ENCODE peak calls at places on chromosome 9, in seven cellular contexts. K, O, R, E, X, D and P are unnamed samples.

GRCh38 chr9:95116002-95116819 is 201.3 kb downstream of the FANCC start:
- DNase-seq in K (no peak), O (no peak), R (peak; percentile 78), E (no peak), X (no peak), D (no peak), P (no peak)

GRCh38 chr9:115170674-115171073 is 52.7 kb upstream of the TNC start:
- DNase-seq in K (no peak), O (no peak), R (no peak), E (no peak), X (no peak), D (peak; percentile 48), P (no peak)

GRCh38 chr9:84277646-84278045 is 62.9 kb downstream of the SLC28A3 start:
- DNase-seq in K (no peak), O (no peak), R (no peak), E (no peak), X (no peak), D (peak; percentile 67), P (no peak)

GRCh38 chr9:8845808-8846207 is 1046.2 kb upstream of the DMAC1 start:
- DNase-seq in K (no peak), O (no peak), R (no peak), E (no peak), X (no peak), D (no peak), P (no peak)

GRCh38 chr9:94644543-94644942 is 5.2 kb upstream of the FBP1 start:
- DNase-seq in K (no peak), O (no peak), R (no peak), E (no peak), X (no peak), D (no peak), P (no peak)

GRCh38 chr9:5714501-5715401 is 85.8 kb downstream of the RIC1 start:
- DNase-seq in K (no peak), O (no peak), R (no peak), E (no peak), X (peak; percentile 36), D (peak; percentile 27), P (no peak)

GRCh38 chr9:23962101-23962500 is 136.1 kb upstream of the ELAVL2 start:
- DNase-seq in K (no peak), O (no peak), R (no peak), E (no peak), X (no peak), D (no peak), P (no peak)

GRCh38 chr9:86369810-86370209 is 15.6 kb upstream of the TUT7 start:
- DNase-seq in K (no peak), O (no peak), R (no peak), E (no peak), X (no peak), D (no peak), P (no peak)

GRCh38 chr9:135334953-135335460 is 144.6 kb upstream of the PPP1R26 start:
- DNase-seq in K (no peak), O (no peak), R (no peak), E (no peak), X (no peak), D (no peak), P (no peak)

GRCh38 chr9:81653240-81653639 is 36.1 kb downstream of the TLE1 start:
- DNase-seq in K (no peak), O (no peak), R (no peak), E (no peak), X (no peak), D (no peak), P (no peak)

GRCh38 chr9:115189686-115190085 is 71.7 kb upstream of the TNC start:
- DNase-seq in K (no peak), O (no peak), R (no peak), E (no peak), X (no peak), D (no peak), P (no peak)

GRCh38 chr9:22241024-22241423 is 205.6 kb upstream of the DMRTA1 start:
- DNase-seq in K (no peak), O (no peak), R (no peak), E (no peak), X (no peak), D (no peak), P (no peak)

GRCh38 chr9:92191801-92192200 is 76.6 kb upstream of the SPTLC1 start:
- DNase-seq in K (no peak), O (no peak), R (no peak), E (no peak), X (no peak), D (no peak), P (no peak)

GRCh38 chr9:106613250-106613737 is 249.7 kb upstream of the ZNF462 start:
- DNase-seq in K (no peak), O (no peak), R (peak; percentile 65), E (no peak), X (no peak), D (no peak), P (no peak)

GRCh38 chr9:4048441-4048840 is 251.4 kb downstream of the GLIS3 start:
- DNase-seq in K (no peak), O (no peak), R (no peak), E (no peak), X (peak; percentile 5), D (no peak), P (no peak)

GRCh38 chr9:23686257-23686656 is 139.8 kb downstream of the ELAVL2 start:
- DNase-seq in K (no peak), O (no peak), R (no peak), E (no peak), X (no peak), D (no peak), P (no peak)

GRCh38 chr9:88593537-88594185 is 58.7 kb downstream of the NXNL2 start:
- DNase-seq in K (peak; percentile 43), O (no peak), R (peak; percentile 54), E (no peak), X (peak; percentile 39), D (peak; percentile 34), P (peak; percentile 52)

GRCh38 chr9:110742741-110743371 is 74.3 kb downstream of the MUSK start:
- DNase-seq in K (no peak), O (no peak), R (no peak), E (peak; percentile 7), X (peak; percentile 86), D (no peak), P (no peak)

GRCh38 chr9:69175488-69175872 is 1.4 kb downstream of the TJP2 start:
- DNase-seq in K (no peak), O (no peak), R (no peak), E (no peak), X (no peak), D (no peak), P (no peak)

GRCh38 chr9:71941998-71942567 is 30.6 kb downstream of the C9orf85 start:
- DNase-seq in K (no peak), O (no peak), R (no peak), E (no peak), X (no peak), D (no peak), P (no peak)

GRCh38 chr9:21690561-21690960 is 111.9 kb upstream of the MTAP start:
- DNase-seq in K (no peak), O (no peak), R (no peak), E (no peak), X (no peak), D (no peak), P (no peak)

GRCh38 chr9:101536938-101537337 is 3.3 kb downstream of the RNF20 start:
- DNase-seq in K (no peak), O (no peak), R (no peak), E (no peak), X (peak; percentile 37), D (no peak), P (peak; percentile 3)

GRCh38 chr9:131394464-131395026 is 659 bp downstream of the PRRC2B start:
- DNase-seq in K (peak; percentile 39), O (peak; percentile 89), R (peak; percentile 48), E (no peak), X (peak; percentile 53), D (no peak), P (no peak)

GRCh38 chr9:88874391-88874790 is 116.9 kb upstream of the S1PR3 start:
- DNase-seq in K (no peak), O (no peak), R (no peak), E (no peak), X (no peak), D (no peak), P (no peak)

GRCh38 chr9:127185181-127185580 is 62.7 kb upstream of the ANGPTL2 start:
- DNase-seq in K (no peak), O (peak; percentile 40), R (no peak), E (no peak), X (no peak), D (no peak), P (no peak)

GRCh38 chr9:23775549-23775948 is 50.5 kb downstream of the ELAVL2 start:
- DNase-seq in K (no peak), O (no peak), R (no peak), E (no peak), X (no peak), D (no peak), P (no peak)

GRCh38 chr9:93072383-93072795 is 13.9 kb downstream of the SUSD3 start:
- DNase-seq in K (no peak), O (no peak), R (no peak), E (no peak), X (no peak), D (no peak), P (no peak)

GRCh38 chr9:75644649-75645048 is 245.8 kb upstream of the PCSK5 start:
- DNase-seq in K (no peak), O (no peak), R (no peak), E (no peak), X (no peak), D (no peak), P (no peak)

GRCh38 chr9:73280113-73280512 is 128.4 kb downstream of the ANXA1 start:
- DNase-seq in K (no peak), O (no peak), R (no peak), E (no peak), X (no peak), D (no peak), P (no peak)

GRCh38 chr9:125746017-125746773 is 978 bp upstream of the PBX3 start:
- DNase-seq in K (peak; percentile 85), O (peak; percentile 100), R (peak; percentile 96), E (peak; percentile 94), X (peak; percentile 96), D (peak; percentile 91), P (peak; percentile 90)
- TF ChIP-seq POLR2AphosphoS5 in K (peak; percentile 43), O (peak; percentile 88), R (no peak), E (peak; percentile 39), X (peak; percentile 66), D (peak; percentile 74), P (peak; percentile 65)

DNA sequence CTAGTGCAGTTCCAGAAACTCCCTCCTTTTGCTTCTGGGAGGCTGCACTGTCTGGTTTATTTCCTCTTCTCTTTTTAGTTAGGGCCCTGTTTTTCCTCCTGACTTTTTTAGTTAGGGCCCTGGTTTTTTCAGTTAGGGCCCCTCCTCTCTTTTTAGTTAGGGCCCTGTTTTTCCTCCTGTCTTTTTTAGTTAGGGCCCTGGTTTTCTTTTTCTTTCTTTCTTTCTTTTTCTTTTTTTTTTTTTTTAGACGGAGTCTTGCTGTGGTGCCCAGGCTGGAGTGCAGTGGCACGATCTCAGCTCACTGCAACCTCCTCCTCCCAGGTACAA is 15.1 kb downstream of the GSN start:
- DNase-seq in K (no peak), O (no peak), R (no peak), E (no peak), X (no peak), D (no peak), P (peak; percentile 34)
- TF ChIP-seq POLR2AphosphoS5 in K (no peak), O (no peak), R (no peak), E (no peak), X (no peak), D (no peak), P (no peak)

GRCh38 chr9:35056571-35057270 is 15.7 kb downstream of the VCP start:
- DNase-seq in K (no peak), O (no peak), R (no peak), E (no peak), X (no peak), D (no peak), P (no peak)
- TF ChIP-seq POLR2AphosphoS5 in K (no peak), O (peak; percentile 72), R (no peak), E (no peak), X (no peak), D (no peak), P (no peak)

GRCh38 chr9:16202913-16203734 is 650.3 kb downstream of the CCDC171 start:
- DNase-seq in K (no peak), O (no peak), R (no peak), E (no peak), X (peak; percentile 19), D (no peak), P (no peak)
- TF ChIP-seq POLR2AphosphoS5 in K (no peak), O (no peak), R (no peak), E (no peak), X (no peak), D (no peak), P (no peak)